ENCODE peak calls at places on chromosomes 5 and 9, in four cellular contexts. I is activated CD8-positive, alpha-beta memory T cell treated with anti-CD3 and anti-CD28 coated beads for 48 hours; L is HFFc6; S is psoas muscle. U is an unnamed sample.

GRCh38 chr5:59656351-59657254 is 236.9 kb downstream of the PDE4D start:
- DNase-seq in I (no peak), L (no peak), S (no peak), U (no peak)

GRCh38 chr5:149362541-149362940 is 4.7 kb downstream of the PCYOX1L start:
- DNase-seq in I (no peak), L (no peak), S (no peak), U (no peak)

GRCh38 chr9:132881826-132882225 is 3.1 kb downstream of the SPACA9 start:
- DNase-seq in I (no peak), L (no peak), S (no peak), U (no peak)

GRCh38 chr5:171668097-171668412 is 117.6 kb upstream of the SMIM23 start:
- DNase-seq in I (no peak), L (no peak), S (no peak), U (no peak)

GRCh38 chr9:119722384-119722783 is 353.1 kb upstream of the BRINP1 start:
- DNase-seq in I (no peak), L (no peak), S (no peak), U (no peak)

GRCh38 chr5:169474226-169474625 is 109.3 kb upstream of the SPDL1 start:
- DNase-seq in I (no peak), L (no peak), S (no peak), U (no peak)

GRCh38 chr5:83507431-83507830 is 35.9 kb downstream of the VCAN start:
- DNase-seq in I (no peak), L (peak; percentile 39), S (no peak), U (no peak)

GRCh38 chr9:123225995-123226394 is 42.4 kb downstream of the STRBP start:
- DNase-seq in I (no peak), L (no peak), S (no peak), U (no peak)

GRCh38 chr5:154467655-154468354 is 10.2 kb downstream of the HAND1 start:
- DNase-seq in I (peak; percentile 80), L (peak; percentile 54), S (peak; percentile 79), U (peak; percentile 69)

GRCh38 chr5:39015743-39016586 is 58.2 kb downstream of the RICTOR start:
- DNase-seq in I (no peak), L (peak; percentile 78), S (no peak), U (no peak)

GRCh38 chr5:169390265-169390664 is 89.3 kb upstream of the SLIT3 start:
- DNase-seq in I (no peak), L (no peak), S (no peak), U (no peak)

GRCh38 chr9:89339807-89340206 is 21.5 kb downstream of the SECISBP2 start:
- DNase-seq in I (no peak), L (no peak), S (no peak), U (no peak)

GRCh38 chr5:38755171-38755570 is 90.6 kb upstream of the OSMR start:
- DNase-seq in I (no peak), L (peak; percentile 21), S (no peak), U (no peak)

GRCh38 chr5:107469485-107469884 is 201.3 kb downstream of the EFNA5 start:
- DNase-seq in I (no peak), L (peak; percentile 54), S (no peak), U (no peak)

GRCh38 chr9:21317956-21318923 is 13.1 kb upstream of the IFNA5 start:
- DNase-seq in I (no peak), L (peak; percentile 47), S (no peak), U (no peak)

GRCh38 chr5:141822134-141822533 is 56.1 kb downstream of the PCDH1 start:
- DNase-seq in I (no peak), L (no peak), S (peak; percentile 28), U (no peak)

GRCh38 chr9:694499-695154 is 146.9 kb upstream of the DMRT1 start:
- DNase-seq in I (no peak), L (peak; percentile 90), S (peak; percentile 59), U (no peak)

GRCh38 chr9:109272045-109272444 is 48.8 kb downstream of the EPB41L4B start:
- DNase-seq in I (no peak), L (no peak), S (no peak), U (no peak)

GRCh38 chr9:91451431-91452270 is 28.0 kb upstream of the NFIL3 start:
- DNase-seq in I (no peak), L (no peak), S (no peak), U (no peak)